ENCODE peak calls at places on chromosomes 7 and 10, in six cellular contexts. E, T, Y, V, L and F are unnamed samples.

GRCh38 chr7:135428011-135428410 is 81.9 kb downstream of the CNOT4 start:
- DNase-seq in T (no peak), E (no peak), V (no peak), L (no peak), Y (no peak), F (no peak)

GRCh38 chr10:70758757-70759514 is 26.2 kb downstream of the TBATA start:
- DNase-seq in L (peak), E (peak), Y (peak), T (peak), V (peak), F (peak)

GRCh38 chr10:61084493-61084892 is 140.5 kb upstream of the RHOBTB1 start:
- DNase-seq in E (no peak), Y (no peak), L (no peak), T (no peak), V (no peak), F (no peak)

GRCh38 chr7:26101471-26102151 is 50.4 kb upstream of the NFE2L3 start:
- DNase-seq in L (no peak), E (no peak), Y (no peak), V (peak), T (no peak), F (no peak)

GRCh38 chr10:131095109-131095580 is 216.4 kb downstream of the TCERG1L start:
- DNase-seq in E (no peak), T (no peak), L (no peak), Y (no peak), V (no peak), F (no peak)

GRCh38 chr10:66176772-66177171 is 749.1 kb upstream of the LRRTM3 start:
- DNase-seq in Y (no peak), L (no peak), V (no peak), T (no peak), E (peak), F (peak)

GRCh38 chr10:70480254-70480861 is 1.8 kb downstream of the PALD1 start:
- DNase-seq in L (no peak), V (peak), T (no peak), Y (no peak), E (no peak), F (no peak)

GRCh38 chr7:43577485-43577951 is 5.4 kb upstream of the STK17A start:
- DNase-seq in L (no peak), T (no peak), Y (peak), E (no peak), V (no peak), F (peak)

GRCh38 chr7:76063525-76063924 is 15.6 kb downstream of the MDH2 start:
- DNase-seq in E (no peak), Y (no peak), T (no peak), L (no peak), V (no peak), F (no peak)

GRCh38 chr10:125687507-125688185 is 4.7 kb upstream of the TEX36 start:
- DNase-seq in V (no peak), E (no peak), L (no peak), T (no peak), Y (no peak), F (no peak)

GRCh38 chr10:83991986-83992753 is 147.1 kb upstream of the GHITM start:
- DNase-seq in Y (no peak), V (peak), T (no peak), L (no peak), E (no peak), F (no peak)

GRCh38 chr7:6419310-6419773 is 28.4 kb downstream of the DAGLB start:
- DNase-seq in Y (no peak), L (no peak), E (peak), T (no peak), V (no peak), F (no peak)

GRCh38 chr10:70773965-70774809 is 11.0 kb downstream of the TBATA start:
- DNase-seq in T (no peak), V (no peak), E (no peak), Y (no peak), L (no peak), F (no peak)

GRCh38 chr10:83685458-83685857 is 453.9 kb upstream of the GHITM start:
- DNase-seq in V (no peak), E (no peak), L (no peak), T (no peak), Y (no peak), F (no peak)

GRCh38 chr10:99337261-99337905 is 8.2 kb downstream of the CNNM1 start:
- DNase-seq in L (no peak), E (no peak), T (no peak), Y (no peak), V (no peak), F (no peak)

GRCh38 chr7:99772565-99772964 is 11.4 kb downstream of the CYP3A4 start:
- DNase-seq in V (no peak), T (no peak), Y (no peak), E (no peak), L (no peak), F (no peak)

GRCh38 chr10:21526952-21527633 is 1.6 kb upstream of the SKIDA1 start:
- DNase-seq in T (no peak), E (peak), Y (peak), L (peak), V (peak), F (peak)

GRCh38 chr10:63702107-63702506 is 180.9 kb downstream of the REEP3 start:
- DNase-seq in Y (no peak), E (no peak), V (no peak), T (no peak), L (no peak), F (peak)

GRCh38 chr7:134874407-134874806 is 95.0 kb downstream of the CALD1 start:
- DNase-seq in V (no peak), T (no peak), L (no peak), Y (no peak), E (no peak), F (no peak)

GRCh38 chr7:105954711-105955110 is 8.4 kb upstream of the CDHR3 start:
- DNase-seq in T (no peak), L (no peak), E (no peak), Y (no peak), V (no peak), F (no peak)

GRCh38 chr7:101696-102376 is 90.5 kb upstream of the FAM20C start:
- DNase-seq in E (peak), V (no peak), T (no peak), Y (peak), L (peak), F (peak)

GRCh38 chr10:60816624-60817023 is 38.3 kb downstream of the CDK1 start:
- DNase-seq in Y (peak), E (peak), T (peak), L (no peak), V (peak), F (peak)

GRCh38 chr7:374706-375490 is 84.9 kb downstream of the FOXL3 start:
- DNase-seq in Y (no peak), T (no peak), V (no peak), L (peak), E (no peak), F (no peak)

GRCh38 chr7:134395604-134396003 is 63.3 kb downstream of the AKR1B1 start:
- DNase-seq in T (no peak), V (peak), E (no peak), L (no peak), Y (no peak), F (no peak)

GRCh38 chr7:127226685-127227374 is 25.9 kb downstream of the GRM8 start:
- DNase-seq in Y (no peak), T (no peak), E (no peak), L (no peak), V (no peak), F (no peak)

GRCh38 chr10:26890956-26891355 is 30.2 kb upstream of the ABI1 start:
- DNase-seq in L (no peak), Y (peak), E (peak), T (no peak), V (peak), F (peak)

DNA sequence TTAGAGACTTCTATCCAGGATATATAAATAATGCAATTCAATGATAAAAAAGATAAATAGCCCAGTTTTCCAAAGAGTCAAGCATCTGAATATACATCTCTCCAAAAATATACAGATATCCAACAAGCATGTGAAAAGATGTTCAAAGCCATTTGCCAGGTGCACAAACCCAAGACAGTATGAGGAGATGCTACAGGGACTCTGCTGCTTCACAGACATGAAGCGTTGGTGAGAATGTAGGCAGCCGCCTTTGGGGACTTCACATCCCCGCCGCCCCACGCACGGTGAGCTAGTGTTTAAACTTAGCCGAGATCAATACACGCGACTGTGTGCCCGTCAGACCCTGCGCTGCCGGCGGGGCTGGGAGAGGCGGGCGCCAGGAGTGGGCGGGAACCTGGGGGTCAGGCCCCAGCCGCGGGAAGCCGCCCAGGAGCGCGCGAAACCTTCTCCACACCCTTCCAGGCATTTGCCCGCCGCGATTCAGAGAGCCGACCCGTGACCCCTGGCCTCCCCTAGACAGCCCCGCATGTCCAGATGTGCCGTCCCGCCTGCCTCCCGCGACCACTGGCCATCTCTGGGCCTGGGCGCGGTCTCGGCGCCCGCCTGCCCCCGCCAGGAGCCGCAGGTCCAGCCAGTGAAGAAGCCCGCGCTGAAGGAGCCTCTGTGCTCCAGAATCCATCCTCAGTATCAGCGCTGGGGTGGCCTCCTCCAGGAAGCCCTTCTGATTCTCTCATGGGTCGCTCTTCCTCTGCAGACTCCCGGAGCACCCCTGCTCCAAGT is 823 bp upstream of the ALOX5 start:
- DNase-seq in Y (no peak), V (peak), T (no peak), L (peak), E (no peak), F (no peak)
- TF ChIP-seq CTCF in Y (no peak), V (no peak), T (no peak), L (no peak), E (no peak), F (no peak)

GRCh38 chr7:13989138-13989943 is at the start of gene ETV1:
- DNase-seq in E (peak), Y (peak), L (peak), T (no peak), V (no peak), F (peak)

GRCh38 chr7:13989944-13990295 is 454 bp upstream of the ETV1 start:
- DNase-seq in E (no peak), V (no peak), Y (no peak), L (no peak), T (no peak), F (no peak)

GRCh38 chr7:13988011-13988410 is 1.5 kb downstream of the ETV1 start:
- DNase-seq in V (no peak), L (no peak), E (peak), Y (peak), T (no peak), F (peak)

GRCh38 chr7:13987395-13987794 is 2.1 kb downstream of the ETV1 start:
- DNase-seq in V (no peak), T (no peak), L (no peak), E (peak), Y (no peak), F (peak)

GRCh38 chr7:13988765-13989137 is 715 bp downstream of the ETV1 start:
- DNase-seq in T (no peak), E (peak), Y (peak), L (no peak), V (no peak), F (peak)
- H3K4me3 ChIP-seq in T (peak), E (peak), Y (peak), L (peak), V (no peak), F (peak)

DNA sequence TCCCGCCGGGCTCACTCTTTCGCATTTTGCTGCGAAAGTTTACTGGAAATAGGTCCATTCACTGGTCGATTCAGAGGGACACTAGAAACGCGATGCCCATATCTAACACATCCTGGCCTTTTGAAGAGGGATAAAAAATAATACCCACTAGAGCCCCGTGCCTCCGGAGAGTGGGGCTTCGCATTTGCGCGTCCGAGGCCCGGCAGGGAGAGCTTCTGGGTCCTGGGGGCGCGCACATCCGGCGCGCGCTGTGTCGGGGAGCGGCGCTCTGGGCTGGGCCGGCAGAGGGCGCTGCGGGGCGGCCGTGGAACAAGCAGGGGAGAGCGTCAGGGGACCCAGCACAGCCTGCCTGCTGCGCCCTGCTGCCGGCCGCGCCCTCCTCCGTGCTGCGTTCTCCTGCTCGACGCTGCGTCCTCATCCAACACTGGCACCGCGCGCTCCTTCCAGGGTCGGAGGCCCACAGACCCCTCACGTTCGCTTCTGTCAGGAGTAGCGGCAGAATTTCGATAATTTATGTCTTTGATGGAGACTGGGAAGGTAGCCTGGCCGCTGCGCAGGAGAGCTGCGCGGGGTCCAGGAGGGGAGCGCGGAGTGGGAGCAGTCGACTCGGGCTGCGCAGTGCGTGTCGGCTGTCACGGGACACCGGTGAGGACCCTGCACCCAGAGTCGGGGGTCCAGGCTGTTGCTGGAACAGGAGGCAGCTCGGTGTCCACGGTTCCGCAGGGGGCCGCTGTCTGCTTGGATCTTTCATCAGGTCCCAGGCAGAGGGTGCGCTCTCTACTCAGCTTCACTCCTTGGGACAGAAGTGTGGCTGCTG is 41.5 kb upstream of the ZNF32 start:
- DNase-seq in Y (peak), V (peak), E (peak), T (no peak), L (peak), F (peak)
- TF ChIP-seq CTCF in Y (peak), V (peak), E (peak), T (peak), L (peak), F (peak)

DNA sequence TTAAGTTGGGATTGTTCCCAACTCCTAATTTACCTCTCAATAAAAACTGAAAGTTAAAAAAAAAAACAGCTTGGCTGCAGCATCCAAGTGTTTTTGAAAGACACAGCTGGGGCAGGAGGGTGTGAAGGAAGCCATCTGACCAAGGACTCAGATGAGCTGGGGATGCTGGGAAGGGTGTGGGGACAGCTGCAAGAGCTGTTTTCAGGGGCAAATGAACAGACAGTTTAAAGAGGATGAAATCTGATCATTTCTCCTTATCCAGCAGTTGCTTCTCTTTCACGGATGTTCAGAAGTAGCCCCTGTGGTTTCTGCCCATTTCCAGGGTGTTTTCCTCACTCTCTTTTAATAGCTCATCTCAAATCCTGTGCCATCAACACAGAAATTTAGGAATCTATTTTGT is 129.3 kb upstream of the CDCA7L start:
- DNase-seq in L (no peak), T (no peak), E (no peak), V (no peak), Y (no peak), F (no peak)
- H3K4me3 ChIP-seq in L (no peak), T (no peak), E (no peak), V (no peak), Y (no peak), F (no peak)

DNA sequence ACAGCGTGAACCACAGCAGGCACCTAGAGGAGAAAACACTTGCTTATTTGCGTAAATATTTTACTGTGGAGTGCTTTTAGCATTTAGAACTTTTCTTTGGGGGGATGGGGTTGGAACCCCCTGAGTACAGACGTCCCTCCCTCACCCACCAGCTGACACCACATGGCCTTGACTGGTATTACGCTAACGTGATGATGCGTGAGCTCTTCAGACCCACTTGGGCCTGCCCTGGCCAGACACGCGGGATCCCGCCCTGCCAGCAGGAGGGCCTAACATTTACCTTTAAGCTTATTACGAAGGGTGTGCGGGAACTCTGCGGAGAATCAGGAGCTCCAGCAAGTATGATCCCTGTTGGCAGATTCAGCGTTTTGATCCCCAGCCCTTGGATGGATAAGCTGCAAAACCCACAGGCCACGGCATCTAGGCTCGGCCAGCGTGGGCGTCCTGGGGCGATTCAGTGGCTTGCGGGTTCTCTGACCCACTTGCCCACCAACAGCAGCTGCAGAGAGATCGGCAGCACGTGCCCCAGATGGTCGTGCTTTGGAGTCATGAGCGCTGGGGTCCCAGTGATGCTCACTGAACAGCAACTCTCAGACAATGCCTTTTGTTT is 545.5 kb upstream of the FOXK1 start:
- DNase-seq in V (no peak), E (peak), Y (no peak), T (no peak), L (peak), F (no peak)
- TF ChIP-seq CTCF in V (no peak), E (no peak), Y (no peak), T (no peak), L (no peak), F (no peak)

GRCh38 chr7:123533553-123533917 is 860 bp downstream of the IQUB start:
- DNase-seq in Y (no peak), T (no peak), V (no peak), L (no peak), E (no peak), F (no peak)
- H3K4me3 ChIP-seq in Y (no peak), T (no peak), V (no peak), L (peak), E (no peak), F (no peak)

GRCh38 chr7:4525884-4526283 is 156.2 kb upstream of the FOXK1 start:
- DNase-seq in E (no peak), Y (no peak), T (no peak), L (no peak), V (no peak), F (no peak)
- TF ChIP-seq CTCF in E (no peak), Y (no peak), T (no peak), L (no peak), V (no peak), F (no peak)

DNA sequence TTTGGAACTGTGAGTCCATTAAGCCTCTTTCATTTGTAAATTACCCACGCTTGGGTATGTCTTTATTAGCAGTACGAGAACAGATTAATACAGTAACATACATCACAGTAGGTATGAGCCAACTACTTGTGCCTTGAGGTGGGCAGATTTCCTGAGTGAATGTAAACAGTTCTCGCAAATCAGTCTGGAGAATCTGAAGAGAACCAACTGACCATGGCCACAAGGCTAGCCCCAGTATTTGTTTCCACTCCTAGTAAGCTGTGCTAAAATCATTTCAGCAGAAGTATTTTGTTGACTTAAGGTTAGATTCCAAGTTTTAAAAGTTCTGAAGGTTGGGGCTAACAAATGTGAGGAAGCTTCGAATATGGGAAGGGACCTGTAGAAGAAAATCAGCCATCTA is 82.9 kb downstream of the NOD1 start:
- DNase-seq in Y (no peak), E (no peak), L (no peak), V (no peak), T (no peak), F (no peak)
- H3K4me3 ChIP-seq in Y (no peak), E (no peak), L (no peak), V (no peak), T (no peak), F (no peak)